ENCODE peak calls at places on chromosomes 1 and 21, in eight cellular contexts. One of them, this sample, is unnamed.
A peak's percentile ranks its signal among the peaks of the same experiment; 100 is the strongest.

GRCh38 chr21:31182231-31183129 is 144.2 kb upstream of the KRTAP19-8 start:
- DNase-seq in GM23248: no peak
- DNase-seq in CD4-positive, alpha-beta memory T cell: peak; percentile 71
- DNase-seq in upper lobe of left lung: no peak
- DNase-seq in tibial artery: no peak
- DNase-seq in skeletal muscle cell: no peak
- DNase-seq in GM06990: no peak
- DNase-seq in small intestine: no peak
- DNase-seq in this sample: no peak

GRCh38 chr1:17405898-17406759 is 33.3 kb downstream of the RCC2 start:
- DNase-seq in GM06990: no peak
- DNase-seq in upper lobe of left lung: peak; percentile 68
- DNase-seq in skeletal muscle cell: peak; percentile 7
- DNase-seq in GM23248: peak; percentile 73
- DNase-seq in CD4-positive, alpha-beta memory T cell: no peak
- DNase-seq in tibial artery: no peak
- DNase-seq in small intestine: peak; percentile 63
- DNase-seq in this sample: peak; percentile 27

GRCh38 chr1:198771562-198772153 is 132.8 kb downstream of the PTPRC start:
- DNase-seq in CD4-positive, alpha-beta memory T cell: no peak
- DNase-seq in tibial artery: no peak
- DNase-seq in upper lobe of left lung: no peak
- DNase-seq in skeletal muscle cell: no peak
- DNase-seq in GM23248: peak; percentile 38
- DNase-seq in GM06990: peak; percentile 28
- DNase-seq in small intestine: no peak
- DNase-seq in this sample: peak; percentile 49

GRCh38 chr1:25608488-25609178 is 8.0 kb upstream of the MAN1C1 start:
- DNase-seq in tibial artery: peak; percentile 90
- DNase-seq in upper lobe of left lung: peak; percentile 86
- DNase-seq in skeletal muscle cell: no peak
- DNase-seq in GM23248: peak; percentile 84
- DNase-seq in GM06990: peak; percentile 52
- DNase-seq in small intestine: peak; percentile 87
- DNase-seq in CD4-positive, alpha-beta memory T cell: peak; percentile 84
- DNase-seq in this sample: peak; percentile 28

GRCh38 chr1:116853680-116854191 is 56.0 kb upstream of the PTGFRN start:
- DNase-seq in GM23248: peak; percentile 86
- DNase-seq in small intestine: peak; percentile 87
- DNase-seq in GM06990: no peak
- DNase-seq in CD4-positive, alpha-beta memory T cell: no peak
- DNase-seq in tibial artery: no peak
- DNase-seq in skeletal muscle cell: peak; percentile 88
- DNase-seq in upper lobe of left lung: peak; percentile 38
- DNase-seq in this sample: peak; percentile 78

GRCh38 chr1:22773981-22774471 is 63.4 kb downstream of the EPHB2 start:
- DNase-seq in small intestine: no peak
- DNase-seq in GM23248: peak; percentile 82
- DNase-seq in tibial artery: peak; percentile 89
- DNase-seq in GM06990: no peak
- DNase-seq in upper lobe of left lung: peak; percentile 24
- DNase-seq in skeletal muscle cell: no peak
- DNase-seq in CD4-positive, alpha-beta memory T cell: no peak
- DNase-seq in this sample: peak; percentile 36

GRCh38 chr21:38806153-38806941 is 618 bp downstream of the ETS2 start:
- DNase-seq in small intestine: no peak
- DNase-seq in skeletal muscle cell: no peak
- DNase-seq in upper lobe of left lung: peak; percentile 41
- DNase-seq in CD4-positive, alpha-beta memory T cell: peak; percentile 27
- DNase-seq in GM23248: peak; percentile 41
- DNase-seq in tibial artery: peak; percentile 74
- DNase-seq in GM06990: peak; percentile 50
- DNase-seq in this sample: no peak

GRCh38 chr1:4089421-4090175 is 189.5 kb upstream of the C1orf174 start:
- DNase-seq in small intestine: no peak
- DNase-seq in GM06990: no peak
- DNase-seq in tibial artery: peak; percentile 38
- DNase-seq in upper lobe of left lung: no peak
- DNase-seq in CD4-positive, alpha-beta memory T cell: no peak
- DNase-seq in skeletal muscle cell: no peak
- DNase-seq in GM23248: no peak
- DNase-seq in this sample: no peak

GRCh38 chr1:25527226-25527846 is 16.1 kb upstream of the LDLRAP1 start:
- DNase-seq in GM06990: no peak
- DNase-seq in tibial artery: no peak
- DNase-seq in skeletal muscle cell: no peak
- DNase-seq in small intestine: no peak
- DNase-seq in upper lobe of left lung: no peak
- DNase-seq in GM23248: no peak
- DNase-seq in CD4-positive, alpha-beta memory T cell: no peak
- DNase-seq in this sample: no peak

GRCh38 chr1:153616144-153616884 is at the start of gene S100A14:
- DNase-seq in skeletal muscle cell: no peak
- DNase-seq in small intestine: peak; percentile 96
- DNase-seq in CD4-positive, alpha-beta memory T cell: no peak
- DNase-seq in tibial artery: no peak
- DNase-seq in upper lobe of left lung: peak; percentile 94
- DNase-seq in GM06990: no peak
- DNase-seq in GM23248: no peak
- DNase-seq in this sample: no peak

GRCh38 chr1:45952072-45952471 is 148.7 kb downstream of the MAST2 start:
- DNase-seq in skeletal muscle cell: no peak
- DNase-seq in CD4-positive, alpha-beta memory T cell: no peak
- DNase-seq in tibial artery: no peak
- DNase-seq in small intestine: no peak
- DNase-seq in upper lobe of left lung: no peak
- DNase-seq in GM06990: no peak
- DNase-seq in GM23248: no peak
- DNase-seq in this sample: no peak

GRCh38 chr1:171061425-171062143 is 29.1 kb upstream of the FMO3 start:
- DNase-seq in upper lobe of left lung: no peak
- DNase-seq in GM06990: no peak
- DNase-seq in skeletal muscle cell: no peak
- DNase-seq in GM23248: no peak
- DNase-seq in small intestine: no peak
- DNase-seq in CD4-positive, alpha-beta memory T cell: no peak
- DNase-seq in tibial artery: no peak
- DNase-seq in this sample: no peak

GRCh38 chr21:43717166-43717853 is 1.6 kb upstream of the PDXK start:
- DNase-seq in GM06990: no peak
- DNase-seq in CD4-positive, alpha-beta memory T cell: no peak
- DNase-seq in small intestine: no peak
- DNase-seq in skeletal muscle cell: no peak
- DNase-seq in GM23248: no peak
- DNase-seq in upper lobe of left lung: no peak
- DNase-seq in tibial artery: no peak
- DNase-seq in this sample: no peak

GRCh38 chr1:166969074-166969677 is 6.2 kb downstream of the ILDR2 start:
- DNase-seq in GM06990: no peak
- DNase-seq in skeletal muscle cell: no peak
- DNase-seq in CD4-positive, alpha-beta memory T cell: no peak
- DNase-seq in tibial artery: no peak
- DNase-seq in GM23248: no peak
- DNase-seq in upper lobe of left lung: no peak
- DNase-seq in small intestine: no peak
- DNase-seq in this sample: no peak

GRCh38 chr1:164708596-164708995 is 149.6 kb downstream of the PBX1 start:
- DNase-seq in upper lobe of left lung: no peak
- DNase-seq in skeletal muscle cell: no peak
- DNase-seq in CD4-positive, alpha-beta memory T cell: no peak
- DNase-seq in GM23248: no peak
- DNase-seq in GM06990: no peak
- DNase-seq in tibial artery: no peak
- DNase-seq in small intestine: no peak
- DNase-seq in this sample: no peak

GRCh38 chr1:20403423-20404145 is 82.4 kb downstream of the CAMK2N1 start:
- DNase-seq in tibial artery: peak; percentile 23
- DNase-seq in GM23248: no peak
- DNase-seq in small intestine: no peak
- DNase-seq in GM06990: no peak
- DNase-seq in upper lobe of left lung: no peak
- DNase-seq in skeletal muscle cell: no peak
- DNase-seq in CD4-positive, alpha-beta memory T cell: no peak
- DNase-seq in this sample: no peak
- H3K4me3 ChIP-seq in tibial artery: no peak overlapping the region
- H3K4me3 ChIP-seq in GM23248: no peak overlapping the region
- H3K4me3 ChIP-seq in small intestine: no peak overlapping the region
- H3K4me3 ChIP-seq in GM06990: no peak overlapping the region
- H3K4me3 ChIP-seq in upper lobe of left lung: no peak overlapping the region
- H3K4me3 ChIP-seq in skeletal muscle cell: no peak overlapping the region
- H3K4me3 ChIP-seq in CD4-positive, alpha-beta memory T cell: no peak overlapping the region
- H3K4me3 ChIP-seq in this sample: no peak overlapping the region

DNA sequence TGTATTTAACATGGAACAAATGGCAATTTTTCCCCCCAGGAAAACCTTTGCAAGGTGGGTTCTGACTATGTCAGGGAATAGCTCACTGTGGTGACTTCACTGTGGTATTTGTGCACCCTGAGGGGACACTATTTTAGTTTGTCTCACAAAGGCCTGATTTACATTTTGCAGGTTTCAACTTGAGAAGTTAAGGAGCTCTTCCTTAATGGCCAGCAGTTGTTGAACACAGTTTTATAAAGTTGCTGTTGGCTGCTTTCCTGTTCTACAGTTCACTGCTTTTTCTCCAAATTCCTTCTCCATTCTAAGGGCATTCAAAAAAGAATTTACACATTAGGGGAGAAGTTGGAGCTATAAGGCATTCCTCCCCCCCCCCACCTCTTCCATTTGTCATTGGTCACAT is 4.6 kb downstream of the LAMC1 start:
- DNase-seq in GM06990: no peak
- DNase-seq in tibial artery: no peak
- DNase-seq in small intestine: no peak
- DNase-seq in GM23248: no peak
- DNase-seq in CD4-positive, alpha-beta memory T cell: no peak
- DNase-seq in upper lobe of left lung: no peak
- DNase-seq in skeletal muscle cell: no peak
- DNase-seq in this sample: no peak
- H3K4me3 ChIP-seq in GM06990: peak overlapping the region; percentile 13
- H3K4me3 ChIP-seq in tibial artery: peak overlapping the region; percentile 6
- H3K4me3 ChIP-seq in small intestine: no peak overlapping the region
- H3K4me3 ChIP-seq in GM23248: peak overlapping the region; percentile 97
- H3K4me3 ChIP-seq in CD4-positive, alpha-beta memory T cell: no peak overlapping the region
- H3K4me3 ChIP-seq in upper lobe of left lung: no peak overlapping the region
- H3K4me3 ChIP-seq in skeletal muscle cell: peak overlapping the region; percentile 77
- H3K4me3 ChIP-seq in this sample: peak overlapping the region; percentile 4

DNA sequence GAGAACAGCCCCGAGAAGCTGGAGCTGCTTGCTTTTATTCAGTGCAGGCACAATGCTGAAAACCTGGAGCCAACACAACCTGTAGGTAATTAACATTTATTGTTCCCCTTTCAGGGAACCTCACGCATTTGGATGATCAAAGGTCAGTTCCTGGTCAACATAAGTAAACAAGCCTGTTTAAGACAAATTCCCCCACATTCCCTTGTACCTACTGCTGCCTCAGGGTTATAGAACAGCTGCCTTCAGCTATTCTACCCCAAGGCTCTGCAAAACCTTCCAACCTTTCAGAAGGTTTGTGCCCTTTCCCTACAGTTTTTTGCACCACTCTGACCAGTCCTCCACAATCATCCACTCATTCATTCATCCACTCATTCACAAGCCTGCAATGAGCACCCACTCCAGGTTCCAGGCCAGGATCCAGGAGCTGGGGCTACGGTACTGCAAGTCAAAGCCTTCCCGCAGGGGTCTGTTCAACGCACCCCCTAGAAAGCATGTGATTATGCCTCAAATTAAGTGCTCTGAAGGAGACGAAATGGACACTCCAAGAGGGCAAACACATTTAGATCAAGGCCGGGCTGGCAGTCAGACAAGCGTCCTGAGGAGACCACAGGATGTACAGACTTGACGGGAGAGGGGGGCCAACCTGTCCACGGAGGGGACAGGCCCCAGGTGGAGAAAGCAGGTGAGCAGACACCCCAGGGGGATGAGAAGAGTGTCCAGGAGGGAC is 683.9 kb downstream of the MATN1 start:
- DNase-seq in upper lobe of left lung: no peak
- DNase-seq in CD4-positive, alpha-beta memory T cell: no peak
- DNase-seq in small intestine: peak; percentile 46
- DNase-seq in skeletal muscle cell: no peak
- DNase-seq in GM23248: no peak
- DNase-seq in tibial artery: peak; percentile 11
- DNase-seq in GM06990: no peak
- DNase-seq in this sample: no peak
- H3K4me3 ChIP-seq in upper lobe of left lung: no peak overlapping the region
- H3K4me3 ChIP-seq in CD4-positive, alpha-beta memory T cell: no peak overlapping the region
- H3K4me3 ChIP-seq in small intestine: no peak overlapping the region
- H3K4me3 ChIP-seq in skeletal muscle cell: no peak overlapping the region
- H3K4me3 ChIP-seq in GM23248: no peak overlapping the region
- H3K4me3 ChIP-seq in tibial artery: no peak overlapping the region
- H3K4me3 ChIP-seq in GM06990: no peak overlapping the region
- H3K4me3 ChIP-seq in this sample: no peak overlapping the region

GRCh38 chr1:54764132-54764921 is at the start of gene PARS2:
- DNase-seq in upper lobe of left lung: peak; percentile 97
- DNase-seq in skeletal muscle cell: peak; percentile 99
- DNase-seq in tibial artery: peak; percentile 98
- DNase-seq in GM06990: peak; percentile 100
- DNase-seq in CD4-positive, alpha-beta memory T cell: peak; percentile 98
- DNase-seq in small intestine: peak; percentile 100
- DNase-seq in GM23248: peak; percentile 100
- DNase-seq in this sample: peak; percentile 99

GRCh38 chr1:54764922-54765561 is 719 bp upstream of the PARS2 start:
- DNase-seq in small intestine: no peak
- DNase-seq in tibial artery: no peak
- DNase-seq in CD4-positive, alpha-beta memory T cell: no peak
- DNase-seq in upper lobe of left lung: no peak
- DNase-seq in GM06990: no peak
- DNase-seq in GM23248: no peak
- DNase-seq in skeletal muscle cell: no peak
- DNase-seq in this sample: no peak

GRCh38 chr1:54767526-54767925 is 3.2 kb upstream of the PARS2 start:
- DNase-seq in upper lobe of left lung: no peak
- DNase-seq in GM06990: no peak
- DNase-seq in GM23248: no peak
- DNase-seq in CD4-positive, alpha-beta memory T cell: no peak
- DNase-seq in skeletal muscle cell: no peak
- DNase-seq in small intestine: no peak
- DNase-seq in tibial artery: no peak
- DNase-seq in this sample: no peak

GRCh38 chr1:54766726-54767125 is 2.4 kb upstream of the PARS2 start:
- DNase-seq in GM23248: no peak
- DNase-seq in CD4-positive, alpha-beta memory T cell: no peak
- DNase-seq in tibial artery: no peak
- DNase-seq in skeletal muscle cell: no peak
- DNase-seq in GM06990: no peak
- DNase-seq in upper lobe of left lung: no peak
- DNase-seq in small intestine: no peak
- DNase-seq in this sample: no peak

DNA sequence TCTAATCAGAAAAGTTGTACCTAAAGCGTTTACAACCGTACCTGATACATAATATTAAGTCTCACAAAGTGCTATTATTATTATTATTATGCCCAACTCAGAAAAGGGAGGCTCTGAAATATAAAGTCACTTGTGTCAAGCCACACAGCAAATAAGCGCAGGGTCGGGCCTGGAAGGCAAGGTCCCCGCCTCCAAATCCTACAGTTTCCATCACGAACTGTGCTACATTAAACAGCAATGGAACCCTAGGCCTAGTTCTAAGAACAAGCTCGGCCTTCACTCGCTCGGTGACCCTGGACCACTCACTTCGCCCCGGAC is 550 bp downstream of the PARS2 start:
- DNase-seq in GM06990: no peak
- DNase-seq in skeletal muscle cell: no peak
- DNase-seq in small intestine: no peak
- DNase-seq in upper lobe of left lung: no peak
- DNase-seq in tibial artery: no peak
- DNase-seq in CD4-positive, alpha-beta memory T cell: no peak
- DNase-seq in GM23248: peak; percentile 59
- DNase-seq in this sample: no peak
- H3K4me3 ChIP-seq in GM06990: peak overlapping the region; percentile 98
- H3K4me3 ChIP-seq in skeletal muscle cell: peak overlapping the region; percentile 87
- H3K4me3 ChIP-seq in small intestine: peak overlapping the region; percentile 62
- H3K4me3 ChIP-seq in upper lobe of left lung: peak overlapping the region; percentile 92
- H3K4me3 ChIP-seq in tibial artery: peak overlapping the region; percentile 71
- H3K4me3 ChIP-seq in CD4-positive, alpha-beta memory T cell: peak overlapping the region; percentile 92
- H3K4me3 ChIP-seq in GM23248: peak overlapping the region; percentile 84
- H3K4me3 ChIP-seq in this sample: peak overlapping the region; percentile 94

This sample was measured in astrocyte of the cerebellum.